ENCODE peak calls at places on chromosomes 7 and 10, in five cellular contexts. Q is endothelial cell of umbilical vein, X is GM23248, U is neural progenitor cell, J is IMR-90. V is an unnamed sample.

GRCh38 chr7:73599151-73599882 is 20.9 kb upstream of the TBL2 start:
- DNase-seq in Q (no peak), X (no peak), U (no peak), J (no peak), V (no peak)

GRCh38 chr7:4103352-4104091 is 578.6 kb upstream of the FOXK1 start:
- DNase-seq in Q (peak), X (no peak), U (no peak), J (peak), V (peak)

GRCh38 chr10:126425473-126426065 is 37.3 kb upstream of the ADAM12 start:
- DNase-seq in Q (no peak), X (no peak), U (no peak), J (no peak), V (peak)

GRCh38 chr7:127644484-127644883 is 7.5 kb upstream of the SND1 start:
- DNase-seq in Q (peak), X (no peak), U (no peak), J (peak), V (no peak)

GRCh38 chr10:89235073-89235798 is 16.3 kb downstream of the LIPA start:
- DNase-seq in Q (no peak), X (peak), U (peak), J (no peak), V (no peak)

GRCh38 chr10:68043030-68043429 is 32.1 kb downstream of the HERC4 start:
- DNase-seq in Q (no peak), X (peak), U (no peak), J (peak), V (peak)

GRCh38 chr10:86708783-86709778 is 40.8 kb downstream of the LDB3 start:
- DNase-seq in Q (no peak), X (no peak), U (no peak), J (no peak), V (no peak)

GRCh38 chr10:45578384-45578946 is 94.1 kb downstream of the ZFAND4 start:
- DNase-seq in Q (no peak), X (no peak), U (no peak), J (no peak), V (no peak)

GRCh38 chr7:90461216-90461615 is 8.2 kb upstream of the PTTG1IP2 start:
- DNase-seq in Q (no peak), X (peak), U (no peak), J (peak), V (no peak)

GRCh38 chr10:119942973-119943372 is 50.4 kb downstream of the SEC23IP start:
- DNase-seq in Q (no peak), X (peak), U (no peak), J (peak), V (peak)

GRCh38 chr7:121322460-121322859 is 6.3 kb upstream of the WNT16 start:
- DNase-seq in Q (no peak), X (no peak), U (no peak), J (no peak), V (no peak)

GRCh38 chr7:96449094-96449493 is 127.2 kb upstream of the SLC25A13 start:
- DNase-seq in Q (no peak), X (no peak), U (peak), J (no peak), V (no peak)

GRCh38 chr10:3330687-3331086 is 158.1 kb upstream of the PITRM1 start:
- DNase-seq in Q (no peak), X (peak), U (no peak), J (peak), V (peak)

GRCh38 chr10:21509391-21510217 is 15.9 kb downstream of the SKIDA1 start:
- DNase-seq in Q (no peak), X (peak), U (peak), J (no peak), V (no peak)

GRCh38 chr10:116877391-116877790 is 28.1 kb downstream of the ENO4 start:
- DNase-seq in Q (no peak), X (no peak), U (no peak), J (no peak), V (peak)

GRCh38 chr10:114520453-114520852 is 116.2 kb upstream of the AFAP1L2 start:
- DNase-seq in Q (peak), X (peak), U (no peak), J (peak), V (peak)

GRCh38 chr10:110392121-110392859 is 87.6 kb upstream of the SMNDC1 start:
- DNase-seq in Q (peak), X (no peak), U (no peak), J (no peak), V (peak)

GRCh38 chr7:98559958-98560357 is 57.1 kb upstream of the NPTX2 start:
- DNase-seq in Q (no peak), X (no peak), U (peak), J (no peak), V (peak)

GRCh38 chr7:98565114-98565513 is 52.0 kb upstream of the NPTX2 start:
- DNase-seq in Q (no peak), X (no peak), U (peak), J (no peak), V (no peak)

GRCh38 chr7:98559219-98559618 is 57.9 kb upstream of the NPTX2 start:
- DNase-seq in Q (no peak), X (no peak), U (no peak), J (no peak), V (no peak)

GRCh38 chr7:98562336-98563182 is 54.5 kb upstream of the NPTX2 start:
- DNase-seq in Q (no peak), X (no peak), U (no peak), J (no peak), V (no peak)

DNA sequence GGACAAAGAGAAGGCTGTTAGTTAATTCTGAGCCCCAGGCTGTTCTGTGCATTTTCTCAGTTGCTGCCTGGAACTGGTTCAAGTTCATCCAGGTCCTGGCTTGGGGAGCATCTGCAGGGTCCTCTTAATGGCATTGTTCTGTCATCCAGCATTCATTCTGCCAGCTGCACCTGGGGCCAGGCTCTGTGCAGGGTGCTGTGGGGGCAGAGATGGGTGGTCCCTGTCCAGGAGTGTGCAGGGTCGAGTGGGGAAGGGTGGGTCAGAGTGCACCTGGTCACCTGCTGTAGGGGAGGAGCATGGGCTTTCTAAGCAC is 53.9 kb upstream of the NPTX2 start:
- DNase-seq in Q (no peak), X (no peak), U (no peak), J (no peak), V (no peak)
- H3K27ac ChIP-seq in Q (no peak), X (no peak), U (no peak), J (no peak), V (no peak)

GRCh38 chr10:53667063-53667462 is 894.5 kb upstream of the MBL2 start:
- DNase-seq in Q (no peak), X (no peak), U (no peak), J (no peak), V (no peak)
- H3K9ac ChIP-seq in Q (no peak), X (no peak), U (no peak), J (no peak), V (no peak)

DNA sequence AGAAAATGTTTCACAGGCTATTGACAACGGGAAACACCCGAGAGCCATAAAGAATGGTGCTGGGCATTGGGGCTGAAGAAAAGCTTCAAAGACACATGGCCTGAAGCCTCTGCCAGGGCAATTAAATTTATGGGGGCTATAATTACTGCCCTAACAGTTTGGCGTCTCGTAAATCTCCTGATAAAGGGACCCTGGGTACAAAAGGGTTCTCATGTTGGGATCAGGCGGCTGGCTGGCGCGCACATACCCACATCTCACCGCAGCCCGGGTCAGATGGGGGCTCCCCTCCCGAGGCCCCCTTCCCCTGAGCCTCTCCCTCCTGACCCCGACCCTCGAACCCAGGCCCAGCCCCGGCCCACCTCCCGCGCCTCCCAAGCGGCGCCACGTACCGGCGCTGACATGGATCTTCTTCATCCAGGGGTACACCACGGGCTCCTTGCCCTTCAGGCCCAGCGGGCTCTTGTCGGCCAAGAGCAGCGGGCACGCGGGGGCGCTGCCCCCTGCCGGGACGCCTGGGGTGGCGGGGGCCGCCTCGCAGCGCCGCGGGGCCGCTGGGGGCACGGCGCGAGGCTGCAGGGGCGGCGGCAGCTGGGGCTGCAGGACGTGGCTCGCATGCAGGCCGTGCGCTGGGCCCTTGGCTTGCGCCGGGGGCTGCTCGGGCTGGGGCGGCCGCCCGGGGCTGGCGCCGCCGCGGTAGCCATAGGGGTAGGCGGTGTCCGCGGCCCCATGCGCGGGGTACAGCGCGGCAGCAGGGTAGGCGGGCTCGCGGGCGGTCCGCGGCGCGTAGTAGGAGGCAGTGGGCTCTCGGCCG is 623 bp downstream of the HOXA4 start:
- DNase-seq in Q (peak), X (peak), U (peak), J (no peak), V (peak)
- H3K27ac ChIP-seq in Q (peak), X (peak), U (no peak), J (peak), V (peak)

GRCh38 chr10:124998624-124999291 is 56.8 kb downstream of the ZRANB1 start:
- DNase-seq in Q (no peak), X (no peak), U (no peak), J (no peak), V (no peak)

GRCh38 chr10:125001313-125002043 is 59.6 kb downstream of the ZRANB1 start:
- DNase-seq in Q (no peak), X (no peak), U (no peak), J (no peak), V (no peak)

GRCh38 chr10:124999433-125000365 is 57.8 kb downstream of the ZRANB1 start:
- DNase-seq in Q (peak), X (peak), U (no peak), J (peak), V (no peak)

GRCh38 chr10:125002044-125002422 is 60.1 kb downstream of the ZRANB1 start:
- DNase-seq in Q (no peak), X (no peak), U (no peak), J (no peak), V (no peak)

GRCh38 chr10:125000366-125001312 is 58.7 kb downstream of the ZRANB1 start:
- DNase-seq in Q (no peak), X (peak), U (peak), J (peak), V (no peak)
- H3K9ac ChIP-seq in Q (no peak), X (peak), U (no peak), J (peak), V (no peak)

GRCh38 chr7:43655584-43655983 is 72.7 kb downstream of the STK17A start:
- DNase-seq in Q (no peak), X (no peak), U (no peak), J (no peak), V (peak)

GRCh38 chr7:43656997-43657396 is 72.3 kb downstream of the COA1 start:
- DNase-seq in Q (no peak), X (no peak), U (no peak), J (no peak), V (no peak)

GRCh38 chr7:43658718-43659548 is 70.4 kb downstream of the COA1 start:
- DNase-seq in Q (peak), X (peak), U (no peak), J (peak), V (peak)

GRCh38 chr7:43660141-43660540 is 69.2 kb downstream of the COA1 start:
- DNase-seq in Q (no peak), X (no peak), U (no peak), J (no peak), V (peak)

GRCh38 chr7:43659549-43659896 is 69.8 kb downstream of the COA1 start:
- DNase-seq in Q (no peak), X (no peak), U (no peak), J (no peak), V (no peak)
- H3K27ac ChIP-seq in Q (no peak), X (peak), U (no peak), J (no peak), V (peak)

GRCh38 chr10:27188259-27188658 is 33.1 kb downstream of the MASTL start:
- DNase-seq in Q (no peak), X (no peak), U (no peak), J (no peak), V (no peak)

GRCh38 chr10:27192284-27192683 is 37.1 kb downstream of the MASTL start:
- DNase-seq in Q (peak), X (peak), U (no peak), J (peak), V (peak)

GRCh38 chr10:27188897-27189296 is 33.7 kb downstream of the MASTL start:
- DNase-seq in Q (no peak), X (no peak), U (no peak), J (no peak), V (no peak)

GRCh38 chr10:27190508-27190907 is 35.4 kb downstream of the MASTL start:
- DNase-seq in Q (no peak), X (peak), U (no peak), J (no peak), V (peak)
- H3K9ac ChIP-seq in Q (no peak), X (no peak), U (no peak), J (no peak), V (no peak)

DNA sequence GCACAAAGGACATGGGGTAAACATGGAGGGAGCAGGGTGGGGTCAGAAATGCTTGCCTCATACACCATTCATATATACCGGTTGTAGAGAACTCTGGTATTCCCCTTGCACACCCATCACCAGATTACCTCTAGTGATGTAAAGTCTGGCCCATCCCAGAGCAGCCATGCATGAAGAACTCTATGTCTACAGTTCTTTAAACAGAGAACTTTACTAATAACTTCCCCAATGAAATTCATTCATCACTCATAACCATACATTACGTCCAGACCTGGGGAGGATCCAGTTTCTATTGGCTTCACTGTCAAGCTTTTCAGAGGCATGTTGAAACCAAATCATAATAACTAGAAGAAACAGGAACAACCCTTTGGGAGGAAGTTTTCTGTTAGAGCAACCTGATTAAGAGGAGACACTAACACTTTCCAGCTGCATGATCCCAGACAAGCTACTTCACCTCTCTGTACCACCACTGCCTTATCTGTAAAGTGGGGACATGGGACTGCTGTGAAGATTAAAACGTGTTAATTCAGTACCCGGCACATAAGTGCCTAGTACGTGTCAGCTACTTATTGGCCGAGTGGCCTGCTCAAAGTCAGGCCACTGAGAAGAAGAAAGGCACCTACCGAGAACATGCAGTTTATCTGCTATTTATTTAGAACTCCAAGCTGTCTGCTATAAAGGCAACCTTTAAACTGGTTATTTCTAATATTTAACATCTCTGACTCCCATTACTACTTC is 59.7 kb downstream of the IGF2BP3 start:
- DNase-seq in Q (no peak), X (no peak), U (no peak), J (no peak), V (no peak)
- H3K27ac ChIP-seq in Q (no peak), X (no peak), U (no peak), J (no peak), V (no peak)